ENCODE peak calls at places on chromosomes 4 and X, in seven cellular contexts. Y, P, C, I, K, L and M are unnamed samples.
A peak's percentile ranks its signal among the peaks of the same experiment; 100 is the strongest.

GRCh38 chrX:140724337-140725105 is 15.0 kb downstream of the LINC00632 start:
- DNase-seq in Y (no peak), P (no peak), C (no peak), I (no peak), K (no peak), L (no peak), M (no peak)

GRCh38 chr4:188206783-188207182 is 67.5 kb downstream of the TRIML1 start:
- DNase-seq in Y (no peak), P (no peak), C (no peak), I (no peak), K (no peak), L (no peak), M (no peak)

GRCh38 chrX:11406109-11406755 is 113.0 kb downstream of the AMELX start:
- DNase-seq in Y (no peak), P (no peak), C (no peak), I (no peak), K (no peak), L (no peak), M (peak; percentile 39)

GRCh38 chrX:79161655-79162054 is 17.2 kb downstream of the GPR174 start:
- DNase-seq in Y (no peak), P (no peak), C (no peak), I (no peak), K (peak; percentile 72), L (no peak), M (no peak)

GRCh38 chr4:151581575-151581974 is 172.6 kb downstream of the FHIP1A start:
- DNase-seq in Y (no peak), P (no peak), C (no peak), I (no peak), K (no peak), L (peak; percentile 30), M (no peak)

GRCh38 chrX:153032397-153033118 is 23.7 kb upstream of the PNMA3 start:
- DNase-seq in Y (peak; percentile 87), P (peak; percentile 21), C (peak; percentile 21), I (peak; percentile 77), K (no peak), L (peak; percentile 89), M (peak; percentile 55)

GRCh38 chr4:9602389-9602914 is 158.2 kb downstream of the DEFB131A start:
- DNase-seq in Y (no peak), P (no peak), C (no peak), I (no peak), K (no peak), L (no peak), M (no peak)

GRCh38 chrX:94053575-94053974 is 379.6 kb downstream of the FAM133A start:
- DNase-seq in Y (no peak), P (no peak), C (no peak), I (no peak), K (no peak), L (no peak), M (no peak)

GRCh38 chr4:24594887-24595286 is 10.5 kb upstream of the DHX15 start:
- DNase-seq in Y (no peak), P (peak; percentile 90), C (no peak), I (no peak), K (no peak), L (no peak), M (no peak)
- TF ChIP-seq JUND in Y (no peak), P (no peak), C (no peak), I (no peak), K (no peak), L (no peak), M (peak; percentile 68)

GRCh38 chr4:60863442-60863841 is 336.7 kb upstream of the ADGRL3 start:
- DNase-seq in Y (no peak), P (no peak), C (no peak), I (no peak), K (no peak), L (no peak), M (no peak)

GRCh38 chr4:60868232-60868960 is 331.7 kb upstream of the ADGRL3 start:
- DNase-seq in Y (no peak), P (no peak), C (no peak), I (no peak), K (no peak), L (no peak), M (no peak)

DNA sequence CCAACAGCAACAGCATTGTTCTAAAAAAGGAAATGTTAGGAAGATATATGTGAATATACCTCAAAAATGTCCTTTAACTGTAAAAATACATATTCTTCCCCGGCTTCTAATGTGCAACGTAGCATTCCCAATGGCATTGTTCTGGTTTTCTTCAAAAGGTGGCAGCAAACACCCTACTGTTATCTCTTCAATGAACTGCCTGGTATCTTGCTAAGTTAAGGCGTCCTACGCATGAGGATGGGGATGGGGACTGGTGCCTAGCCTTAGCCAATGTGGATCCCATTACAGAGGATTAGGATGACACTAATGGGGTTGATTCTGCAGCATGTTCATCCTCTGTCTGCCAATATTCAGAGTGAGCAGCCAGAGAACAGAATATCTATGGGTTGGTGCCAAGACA is 334.9 kb upstream of the ADGRL3 start:
- DNase-seq in Y (no peak), P (no peak), C (no peak), I (no peak), K (no peak), L (peak; percentile 32), M (peak; percentile 16)
- TF ChIP-seq JUND in Y (no peak), P (no peak), C (no peak), I (no peak), K (no peak), L (no peak), M (no peak)

GRCh38 chr4:73345399-73345975 is 58.6 kb upstream of the ALB start:
- DNase-seq in Y (no peak), P (peak; percentile 93), C (no peak), I (no peak), K (no peak), L (no peak), M (no peak)

GRCh38 chr4:73344106-73344505 is 60.0 kb upstream of the ALB start:
- DNase-seq in Y (no peak), P (no peak), C (no peak), I (no peak), K (no peak), L (no peak), M (no peak)

GRCh38 chr4:73343432-73343831 is 60.7 kb upstream of the ALB start:
- DNase-seq in Y (no peak), P (peak; percentile 12), C (no peak), I (no peak), K (no peak), L (no peak), M (no peak)

GRCh38 chr4:73335717-73336116 is 68.4 kb upstream of the ALB start:
- DNase-seq in Y (no peak), P (no peak), C (no peak), I (no peak), K (no peak), L (no peak), M (no peak)

DNA sequence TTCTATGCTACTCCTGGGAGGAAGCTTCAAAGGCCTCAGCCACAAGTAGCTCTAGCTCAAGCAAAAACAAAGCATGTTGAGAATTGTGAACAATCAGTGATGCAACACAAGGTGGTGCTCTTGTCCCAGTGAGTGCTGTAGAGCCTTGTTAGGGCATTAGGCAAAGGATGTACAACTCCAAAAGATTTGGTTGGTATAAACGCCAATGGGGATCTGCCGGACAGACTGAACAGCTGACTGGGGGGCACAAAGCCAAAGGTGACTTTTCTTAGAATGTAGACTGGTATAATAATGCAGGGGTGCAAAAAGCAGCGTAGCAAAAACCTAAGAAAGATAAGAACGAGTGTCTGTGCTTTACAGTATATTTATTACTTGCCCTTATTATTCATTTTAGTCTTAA is 62.6 kb upstream of the ALB start:
- DNase-seq in Y (peak; percentile 53), P (peak; percentile 85), C (peak; percentile 33), I (peak; percentile 24), K (peak; percentile 16), L (peak; percentile 11), M (peak; percentile 73)
- TF ChIP-seq JUND in Y (no peak), P (no peak), C (no peak), I (no peak), K (no peak), L (no peak), M (no peak)

DNA sequence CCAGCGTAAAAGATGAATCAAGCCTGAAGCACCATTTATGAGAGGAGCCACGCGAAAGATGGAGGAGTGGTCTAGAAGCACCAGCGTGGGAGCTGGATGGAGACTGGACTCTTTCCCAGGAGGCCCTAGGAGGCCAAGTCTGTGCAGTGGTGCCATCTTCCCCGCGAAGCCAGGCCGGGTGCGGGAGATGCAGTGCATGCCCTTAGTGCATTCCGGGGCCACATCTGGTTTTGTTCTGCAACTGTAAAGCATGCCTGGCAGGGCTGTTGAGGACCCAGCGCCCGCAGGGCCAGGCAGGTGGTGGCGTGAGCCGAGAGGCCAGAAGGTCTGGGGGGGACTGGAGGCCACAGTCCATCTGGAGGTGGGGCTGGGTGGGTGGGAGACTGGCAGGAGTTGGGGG is 78.6 kb upstream of the ADRA2C start:
- DNase-seq in Y (no peak), P (no peak), C (no peak), I (no peak), K (no peak), L (no peak), M (no peak)
- TF ChIP-seq JUND in Y (no peak), P (no peak), C (no peak), I (no peak), K (no peak), L (no peak), M (no peak)

DNA sequence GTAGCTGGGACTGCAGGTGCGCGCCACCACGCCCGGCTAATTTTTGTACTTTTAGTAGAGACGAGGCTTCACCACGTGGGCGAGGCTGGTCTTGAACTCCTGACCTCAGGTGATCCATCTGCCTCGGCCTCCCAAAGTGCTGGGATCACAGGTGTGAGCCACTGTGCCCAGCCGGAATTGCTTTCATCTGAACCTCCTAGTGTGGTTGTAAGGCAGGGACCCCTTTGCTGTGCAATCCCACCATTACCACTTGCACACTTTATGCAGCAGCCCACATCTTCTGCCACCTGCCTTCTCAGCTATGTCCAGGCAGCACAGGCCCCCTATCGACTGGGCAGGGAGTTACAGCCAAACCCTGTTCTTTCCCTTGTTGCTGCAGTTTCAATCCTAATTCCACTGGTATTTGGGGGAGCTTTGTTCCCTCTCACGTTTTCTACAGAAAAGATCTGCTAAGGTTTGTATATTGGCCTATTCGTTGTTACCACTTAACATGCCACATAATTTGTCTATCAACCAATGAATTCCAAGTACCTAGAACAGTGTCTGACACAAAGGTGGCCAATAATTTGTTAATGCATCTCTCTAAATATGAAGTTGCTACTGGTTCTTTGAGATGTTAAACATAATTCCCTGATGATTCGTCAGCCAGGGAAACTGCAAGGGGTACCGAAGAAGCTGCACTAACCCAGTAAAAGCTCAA is 6.5 kb downstream of the RPL39 start:
- DNase-seq in Y (peak; percentile 51), P (no peak), C (no peak), I (peak; percentile 27), K (no peak), L (peak; percentile 47), M (no peak)
- TF ChIP-seq JUND in Y (no peak), P (no peak), C (no peak), I (no peak), K (no peak), L (no peak), M (no peak)